ENCODE peak calls at places on chromosomes 13 and 19, in ten cellular contexts. I is AG09309, F is Peyer's patch, Q is HCT116, H is left ventricle myocardium inferior, V is pancreas, L is esophagus squamous epithelium, N is lower lobe of right lung, G is retinal pigment epithelial cell, W is lower leg skin. M is an unnamed sample.

GRCh38 chr13:80562423-80562822 is 221.5 kb upstream of the SPRY2 start:
- DNase-seq in I (no peak), F (no peak), Q (no peak), H (no peak), V (no peak), L (no peak), N (no peak), G (no peak), W (no peak), M (no peak)

GRCh38 chr13:112346173-112346898 is 29.8 kb upstream of the SPACA7 start:
- DNase-seq in I (no peak), F (no peak), Q (peak), H (no peak), V (no peak), L (no peak), N (no peak), G (no peak), W (no peak), M (no peak)

GRCh38 chr19:5534787-5535586 is 32.8 kb downstream of the TINCR start:
- DNase-seq in I (no peak), F (no peak), Q (peak), H (no peak), V (no peak), L (no peak), N (no peak), G (no peak), W (no peak), M (no peak)

GRCh38 chr13:28618595-28618994 is 40.3 kb upstream of the POMP start:
- DNase-seq in I (no peak), F (no peak), Q (no peak), H (no peak), V (no peak), L (no peak), N (no peak), G (no peak), W (no peak), M (no peak)

GRCh38 chr19:18577365-18577914 is 5.8 kb downstream of the UBA52 start:
- DNase-seq in I (no peak), F (no peak), Q (no peak), H (no peak), V (no peak), L (no peak), N (no peak), G (no peak), W (no peak), M (no peak)

GRCh38 chr13:22703601-22704209 is 477.1 kb upstream of the SGCG start:
- DNase-seq in I (no peak), F (no peak), Q (peak), H (no peak), V (no peak), L (no peak), N (no peak), G (peak), W (no peak), M (no peak)

GRCh38 chr13:101845501-101846012 is 393.1 kb downstream of the ITGBL1 start:
- DNase-seq in I (no peak), F (no peak), Q (no peak), H (no peak), V (no peak), L (no peak), N (no peak), G (no peak), W (no peak), M (no peak)

GRCh38 chr13:28429685-28430290 is 65.1 kb downstream of the FLT1 start:
- DNase-seq in I (no peak), F (peak), Q (no peak), H (no peak), V (no peak), L (no peak), N (no peak), G (no peak), W (no peak), M (no peak)

GRCh38 chr13:91242652-91243051 is 104.8 kb upstream of the MIR17HG start:
- DNase-seq in I (no peak), F (no peak), Q (no peak), H (no peak), V (no peak), L (no peak), N (no peak), G (peak), W (no peak), M (no peak)

GRCh38 chr19:4343845-4344713 is 717 bp downstream of the MPND start:
- DNase-seq in I (no peak), F (no peak), Q (no peak), H (no peak), V (no peak), L (no peak), N (no peak), G (no peak), W (no peak), M (no peak)

GRCh38 chr13:106088094-106088493 is 447.4 kb downstream of the EFNB2 start:
- DNase-seq in I (no peak), F (no peak), Q (no peak), H (no peak), V (no peak), L (no peak), N (no peak), G (no peak), W (no peak), M (no peak)

GRCh38 chr13:23202383-23202782 is 21.6 kb downstream of the SGCG start:
- DNase-seq in I (peak), F (no peak), Q (no peak), H (no peak), V (no peak), L (no peak), N (no peak), G (peak), W (no peak), M (no peak)

GRCh38 chr19:42115219-42115618 is 17.0 kb downstream of the POU2F2 start:
- DNase-seq in I (no peak), F (no peak), Q (no peak), H (no peak), V (peak), L (no peak), N (no peak), G (no peak), W (no peak), M (no peak)

GRCh38 chr19:12802267-12803106 is 618 bp downstream of the THSD8 start:
- DNase-seq in I (no peak), F (no peak), Q (no peak), H (no peak), V (no peak), L (no peak), N (no peak), G (no peak), W (no peak), M (no peak)

GRCh38 chr19:41366089-41366488 is 2.1 kb upstream of the B9D2 start:
- DNase-seq in I (no peak), F (no peak), Q (no peak), H (no peak), V (no peak), L (no peak), N (no peak), G (no peak), W (no peak), M (no peak)

GRCh38 chr19:920051-920857 is 3.1 kb downstream of the KISS1R start:
- DNase-seq in I (no peak), F (peak), Q (no peak), H (no peak), V (no peak), L (no peak), N (no peak), G (no peak), W (no peak), M (no peak)

GRCh38 chr19:44734357-44734756 is 14.2 kb upstream of the BCL3 start:
- DNase-seq in I (no peak), F (no peak), Q (no peak), H (no peak), V (no peak), L (no peak), N (no peak), G (no peak), W (no peak), M (no peak)

GRCh38 chr19:17718467-17718987 is 753 bp upstream of the MAP1S start:
- DNase-seq in I (no peak), F (no peak), Q (no peak), H (no peak), V (no peak), L (no peak), N (no peak), G (no peak), W (no peak), M (no peak)

GRCh38 chr19:33748231-33748630 is 48.4 kb upstream of the KCTD15 start:
- DNase-seq in I (no peak), F (no peak), Q (no peak), H (no peak), V (no peak), L (no peak), N (no peak), G (no peak), W (no peak), M (no peak)

GRCh38 chr13:28761586-28761985 is 42.8 kb upstream of the SLC46A3 start:
- DNase-seq in I (no peak), F (no peak), Q (no peak), H (no peak), V (no peak), L (no peak), N (no peak), G (no peak), W (no peak), M (no peak)

GRCh38 chr19:46624958-46625661 is at the start of gene PTGIR:
- DNase-seq in I (no peak), F (no peak), Q (no peak), H (peak), V (no peak), L (no peak), N (no peak), G (no peak), W (peak), M (no peak)

GRCh38 chr13:78875792-78876580 is 217.0 kb upstream of the OBI1 start:
- DNase-seq in I (no peak), F (no peak), Q (no peak), H (no peak), V (no peak), L (no peak), N (no peak), G (no peak), W (no peak), M (no peak)

GRCh38 chr13:30971575-30971974 is 39.1 kb downstream of the TEX26 start:
- DNase-seq in I (no peak), F (no peak), Q (no peak), H (no peak), V (no peak), L (no peak), N (no peak), G (no peak), W (no peak), M (no peak)

GRCh38 chr13:106867249-106867648 is 299.3 kb upstream of the ARGLU1 start:
- DNase-seq in I (no peak), F (no peak), Q (no peak), H (no peak), V (no peak), L (no peak), N (no peak), G (no peak), W (no peak), M (no peak)

GRCh38 chr19:11381535-11382369 is 2.4 kb downstream of the EPOR start:
- DNase-seq in I (no peak), F (peak), Q (peak), H (peak), V (peak), L (peak), N (peak), G (no peak), W (no peak), M (peak)

GRCh38 chr13:111539252-111539651 is 218.8 kb downstream of the TEX29 start:
- DNase-seq in I (no peak), F (peak), Q (no peak), H (no peak), V (no peak), L (no peak), N (no peak), G (no peak), W (no peak), M (no peak)

GRCh38 chr19:46221981-46222610 is 7.4 kb upstream of the IGFL1 start:
- DNase-seq in I (no peak), F (no peak), Q (no peak), H (peak), V (peak), L (no peak), N (peak), G (no peak), W (peak), M (no peak)

GRCh38 chr13:39510296-39510695 is 92.7 kb downstream of the LHFPL6 start:
- DNase-seq in I (no peak), F (no peak), Q (no peak), H (no peak), V (no peak), L (no peak), N (no peak), G (no peak), W (no peak), M (no peak)

GRCh38 chr19:8486661-8487136 is 15.7 kb downstream of the PRAM1 start:
- DNase-seq in I (no peak), F (no peak), Q (no peak), H (no peak), V (no peak), L (no peak), N (no peak), G (no peak), W (no peak), M (no peak)

GRCh38 chr13:88622362-88622973 is 951.3 kb downstream of the SLITRK5 start:
- DNase-seq in I (no peak), F (peak), Q (no peak), H (no peak), V (no peak), L (no peak), N (no peak), G (no peak), W (no peak), M (no peak)

GRCh38 chr13:22014469-22014868 is 343.6 kb downstream of the FGF9 start:
- DNase-seq in I (no peak), F (no peak), Q (no peak), H (no peak), V (no peak), L (no peak), N (no peak), G (no peak), W (peak), M (no peak)

GRCh38 chr13:43767351-43767901 is 19.3 kb downstream of the ENOX1 start:
- DNase-seq in I (no peak), F (no peak), Q (no peak), H (peak), V (no peak), L (no peak), N (no peak), G (no peak), W (no peak), M (no peak)

GRCh38 chr19:10505583-10506229 is 2.5 kb upstream of the KEAP1 start:
- DNase-seq in I (no peak), F (peak), Q (peak), H (peak), V (peak), L (no peak), N (peak), G (no peak), W (peak), M (peak)

GRCh38 chr13:88958821-88959220 is 1287.7 kb downstream of the SLITRK5 start:
- DNase-seq in I (no peak), F (no peak), Q (no peak), H (no peak), V (no peak), L (no peak), N (no peak), G (peak), W (no peak), M (no peak)

GRCh38 chr19:43738780-43739211 is 16.0 kb downstream of the SMG9 start:
- DNase-seq in I (no peak), F (peak), Q (no peak), H (no peak), V (no peak), L (no peak), N (peak), G (no peak), W (peak), M (no peak)

GRCh38 chr19:50268046-50268445 is 61.1 kb downstream of the KCNC3 start:
- DNase-seq in I (no peak), F (no peak), Q (no peak), H (no peak), V (no peak), L (no peak), N (no peak), G (no peak), W (no peak), M (no peak)

GRCh38 chr13:40619479-40619814 is 47.0 kb downstream of the FOXO1 start:
- DNase-seq in I (no peak), F (no peak), Q (no peak), H (no peak), V (no peak), L (no peak), N (no peak), G (no peak), W (no peak), M (no peak)
- TF ChIP-seq CTCF in I (no peak), F (no peak), Q (no peak), H (no peak), V (no peak), L (no peak), N (no peak), G (no peak), W (no peak), M (no peak)

GRCh38 chr13:84683448-84683847 is 801.2 kb upstream of the SLITRK1 start:
- DNase-seq in I (no peak), F (no peak), Q (no peak), H (no peak), V (no peak), L (no peak), N (no peak), G (no peak), W (no peak), M (no peak)

GRCh38 chr13:84672616-84673015 is 790.3 kb upstream of the SLITRK1 start:
- DNase-seq in I (no peak), F (no peak), Q (no peak), H (no peak), V (no peak), L (no peak), N (no peak), G (no peak), W (no peak), M (no peak)

DNA sequence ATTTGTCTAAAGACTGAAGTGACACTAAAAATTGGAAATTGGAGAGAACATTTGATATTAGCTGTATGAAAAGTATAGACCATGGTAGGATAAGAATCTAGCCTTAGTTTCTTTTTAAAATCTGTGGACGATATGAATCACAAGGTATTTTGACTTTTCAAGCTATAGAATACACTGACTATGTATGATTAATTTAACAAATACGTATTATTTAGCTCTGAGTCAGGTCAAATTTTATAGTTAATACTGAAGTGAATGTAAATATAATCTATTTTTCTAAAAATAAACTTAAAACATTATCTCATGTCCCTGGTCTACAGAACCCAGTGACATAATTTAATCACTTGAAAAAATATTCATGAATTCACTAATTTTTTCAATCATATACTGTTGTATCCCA is 795.6 kb upstream of the SLITRK1 start:
- DNase-seq in I (no peak), F (no peak), Q (no peak), H (no peak), V (no peak), L (no peak), N (no peak), G (no peak), W (no peak), M (no peak)
- TF ChIP-seq CTCF in I (no peak), F (no peak), Q (no peak), H (no peak), V (no peak), L (no peak), N (no peak), G (no peak), W (no peak), M (no peak)

GRCh38 chr19:36111200-36111539 is 227 bp downstream of the OVOL3 start:
- DNase-seq in I (no peak), F (no peak), Q (no peak), H (no peak), V (no peak), L (no peak), N (no peak), G (no peak), W (no peak), M (no peak)

GRCh38 chr19:36112678-36113077 is 1.7 kb downstream of the OVOL3 start:
- DNase-seq in I (no peak), F (no peak), Q (no peak), H (no peak), V (no peak), L (no peak), N (no peak), G (no peak), W (no peak), M (no peak)

GRCh38 chr19:36113895-36114762 is 546 bp downstream of the POLR2I start:
- DNase-seq in I (no peak), F (peak), Q (no peak), H (no peak), V (peak), L (no peak), N (no peak), G (no peak), W (peak), M (no peak)

GRCh38 chr19:36114763-36115452 is at the start of gene POLR2I:
- DNase-seq in I (peak), F (peak), Q (peak), H (peak), V (peak), L (peak), N (peak), G (peak), W (peak), M (peak)

GRCh38 chr19:36113425-36113824 is 1.2 kb downstream of the POLR2I start:
- DNase-seq in I (no peak), F (no peak), Q (no peak), H (no peak), V (no peak), L (no peak), N (no peak), G (no peak), W (no peak), M (no peak)
- TF ChIP-seq CTCF in I (no peak), F (no peak), Q (no peak), H (no peak), V (no peak), L (no peak), N (no peak), G (no peak), W (no peak), M (no peak)

GRCh38 chr13:66195238-66195637 is 1034.9 kb downstream of the PCDH9 start:
- DNase-seq in I (no peak), F (no peak), Q (no peak), H (no peak), V (no peak), L (no peak), N (no peak), G (no peak), W (no peak), M (no peak)

GRCh38 chr13:66205807-66206206 is 1024.3 kb downstream of the PCDH9 start:
- DNase-seq in I (no peak), F (no peak), Q (no peak), H (no peak), V (no peak), L (no peak), N (no peak), G (no peak), W (no peak), M (no peak)

DNA sequence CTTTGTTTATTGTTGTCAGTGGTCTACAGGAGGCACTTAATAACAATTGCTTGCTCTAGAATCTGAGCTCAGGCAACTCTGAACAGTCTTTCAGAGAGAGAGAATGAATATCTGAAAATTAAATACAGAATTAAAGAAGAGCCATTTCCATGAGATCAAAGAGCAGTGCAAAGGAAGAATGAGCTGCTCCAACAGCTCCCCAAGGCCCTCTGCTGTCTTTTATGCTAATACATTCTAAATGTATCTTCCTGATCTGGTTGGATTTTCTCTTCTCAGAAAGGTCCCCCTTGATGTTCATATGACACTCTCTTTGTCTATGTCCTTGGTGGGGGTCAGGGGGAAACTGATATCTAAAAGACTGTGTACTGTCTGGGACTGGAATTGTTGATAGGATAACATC is 1029.6 kb downstream of the PCDH9 start:
- DNase-seq in I (no peak), F (no peak), Q (no peak), H (no peak), V (no peak), L (no peak), N (no peak), G (no peak), W (no peak), M (no peak)
- TF ChIP-seq CTCF in I (peak), F (no peak), Q (no peak), H (no peak), V (no peak), L (no peak), N (no peak), G (no peak), W (no peak), M (no peak)

M was measured in osteocyte.